ENCODE peak calls at places on chromosomes 13 and 19, in ten cellular contexts. W, G, S, L, O, R, Y, N, M and X are unnamed samples.

GRCh38 chr13:98970293-98970692 is 7.6 kb downstream of the DOCK9 start:
- DNase-seq in W (no peak), G (no peak), S (no peak), L (peak), O (no peak), R (no peak), Y (no peak), N (peak), M (no peak), X (no peak)

GRCh38 chr13:46553886-46554855 is 1.2 kb downstream of the LRCH1 start:
- DNase-seq in W (peak), G (peak), S (peak), L (peak), O (peak), R (peak), Y (no peak), N (peak), M (peak), X (no peak)

GRCh38 chr13:30577381-30577780 is 40.3 kb upstream of the USPL1 start:
- DNase-seq in W (no peak), G (no peak), S (peak), L (no peak), O (peak), R (no peak), Y (peak), N (no peak), M (no peak), X (peak)

GRCh38 chr13:24671367-24672117 is 8.7 kb upstream of the ATP12A start:
- DNase-seq in W (no peak), G (no peak), S (peak), L (no peak), O (no peak), R (peak), Y (peak), N (no peak), M (peak), X (peak)

GRCh38 chr19:37980419-37980975 is 73.5 kb downstream of the SIPA1L3 start:
- DNase-seq in W (no peak), G (no peak), S (no peak), L (no peak), O (no peak), R (no peak), Y (no peak), N (no peak), M (no peak), X (no peak)

GRCh38 chr13:39684531-39685137 is 29.2 kb downstream of the COG6 start:
- DNase-seq in W (no peak), G (peak), S (peak), L (no peak), O (no peak), R (peak), Y (peak), N (no peak), M (no peak), X (no peak)

GRCh38 chr19:6639439-6639838 is 30.5 kb downstream of the TNFSF14 start:
- DNase-seq in W (no peak), G (no peak), S (no peak), L (no peak), O (no peak), R (no peak), Y (no peak), N (no peak), M (no peak), X (peak)

GRCh38 chr19:33177417-33177976 is 16.6 kb upstream of the LRP3 start:
- DNase-seq in W (peak), G (no peak), S (peak), L (no peak), O (no peak), R (peak), Y (peak), N (no peak), M (peak), X (no peak)

GRCh38 chr13:110244096-110244830 is 62.7 kb downstream of the COL4A1 start:
- DNase-seq in W (no peak), G (no peak), S (no peak), L (no peak), O (no peak), R (no peak), Y (no peak), N (no peak), M (no peak), X (no peak)

GRCh38 chr19:38276942-38277517 is 12.7 kb downstream of the SPINT2 start:
- DNase-seq in W (no peak), G (no peak), S (no peak), L (no peak), O (no peak), R (no peak), Y (no peak), N (no peak), M (no peak), X (no peak)

GRCh38 chr19:5126498-5127223 is 157.7 kb downstream of the KDM4B start:
- DNase-seq in W (no peak), G (peak), S (no peak), L (no peak), O (no peak), R (no peak), Y (no peak), N (no peak), M (no peak), X (no peak)

GRCh38 chr13:44236370-44236769 is 137.3 kb upstream of the SERP2 start:
- DNase-seq in W (no peak), G (no peak), S (no peak), L (no peak), O (no peak), R (no peak), Y (no peak), N (no peak), M (no peak), X (no peak)

GRCh38 chr13:49859568-49859967 is 67.1 kb upstream of the KPNA3 start:
- DNase-seq in W (no peak), G (no peak), S (peak), L (no peak), O (no peak), R (no peak), Y (peak), N (no peak), M (no peak), X (peak)

GRCh38 chr19:47377801-47378200 is 28.7 kb downstream of the DHX34 start:
- DNase-seq in W (no peak), G (no peak), S (no peak), L (no peak), O (no peak), R (peak), Y (no peak), N (no peak), M (peak), X (no peak)

GRCh38 chr13:30109471-30110135 is 197.7 kb downstream of the KATNAL1 start:
- DNase-seq in W (no peak), G (no peak), S (no peak), L (no peak), O (no peak), R (no peak), Y (no peak), N (no peak), M (no peak), X (no peak)

GRCh38 chr13:110869231-110869804 is 45.6 kb downstream of the ANKRD10 start:
- DNase-seq in W (no peak), G (no peak), S (no peak), L (peak), O (no peak), R (no peak), Y (no peak), N (peak), M (no peak), X (no peak)

GRCh38 chr19:6017576-6017975 is 39.6 kb upstream of the RANBP3 start:
- DNase-seq in W (no peak), G (no peak), S (no peak), L (no peak), O (no peak), R (no peak), Y (no peak), N (peak), M (no peak), X (no peak)

GRCh38 chr19:52635786-52636570 is 2.2 kb downstream of the ZNF83 start:
- DNase-seq in W (no peak), G (no peak), S (no peak), L (no peak), O (no peak), R (no peak), Y (no peak), N (no peak), M (no peak), X (no peak)

GRCh38 chr13:72025836-72026235 is 158.8 kb upstream of the DACH1 start:
- DNase-seq in W (no peak), G (no peak), S (no peak), L (no peak), O (no peak), R (no peak), Y (no peak), N (no peak), M (no peak), X (no peak)

GRCh38 chr13:36685912-36686311 is 12.1 kb downstream of the SERTM1 start:
- DNase-seq in W (no peak), G (no peak), S (no peak), L (no peak), O (no peak), R (no peak), Y (no peak), N (no peak), M (no peak), X (no peak)

GRCh38 chr13:113857531-113858195 is 6.2 kb downstream of the GAS6 start:
- DNase-seq in W (no peak), G (no peak), S (no peak), L (no peak), O (no peak), R (no peak), Y (no peak), N (no peak), M (no peak), X (no peak)

GRCh38 chr13:56861472-56861871 is 279.2 kb upstream of the PRR20A start:
- DNase-seq in W (no peak), G (no peak), S (no peak), L (no peak), O (no peak), R (no peak), Y (no peak), N (no peak), M (no peak), X (no peak)

GRCh38 chr19:55287361-55288079 is 3.7 kb downstream of the BRSK1 start:
- DNase-seq in W (no peak), G (no peak), S (no peak), L (no peak), O (no peak), R (no peak), Y (no peak), N (no peak), M (no peak), X (no peak)

GRCh38 chr13:29428310-29428991 is 167.0 kb downstream of the SLC7A1 start:
- DNase-seq in W (no peak), G (peak), S (peak), L (peak), O (no peak), R (peak), Y (no peak), N (peak), M (no peak), X (no peak)

GRCh38 chr19:10736916-10737551 is 19.2 kb downstream of the DNM2 start:
- DNase-seq in W (no peak), G (no peak), S (no peak), L (no peak), O (no peak), R (no peak), Y (no peak), N (no peak), M (no peak), X (no peak)